ENCODE peak calls at places on chromosomes 13 and 19, in eight cellular contexts. K, Y, J, Q, N, U, T and E are unnamed samples.
A peak's percentile ranks its signal among the peaks of the same experiment; 100 is the strongest.

GRCh38 chr13:27024062-27024461 is 147.5 kb downstream of the USP12 start:
- DNase-seq in Q (no peak), J (no peak), N (no peak), U (no peak), Y (no peak), T (no peak), K (no peak), E (no peak)

GRCh38 chr19:17872251-17873001 is 681 bp downstream of the SLC5A5 start:
- DNase-seq in T (no peak), J (no peak), N (no peak), Y (no peak), K (no peak), Q (no peak), U (no peak), E (no peak)

GRCh38 chr13:28606466-28606865 is 52.5 kb upstream of the POMP start:
- DNase-seq in Q (peak; percentile 23), K (no peak), Y (no peak), N (no peak), J (no peak), U (no peak), T (no peak), E (no peak)

GRCh38 chr13:78185700-78186099 is 267.1 kb upstream of the EDNRB start:
- DNase-seq in T (no peak), K (no peak), N (no peak), J (no peak), Y (no peak), U (no peak), Q (no peak), E (no peak)

GRCh38 chr13:26340812-26341211 is 86.9 kb downstream of the CDK8 start:
- DNase-seq in N (no peak), T (no peak), Q (peak; percentile 27), K (no peak), Y (no peak), U (no peak), J (no peak), E (no peak)

GRCh38 chr13:48156466-48156865 is 61.6 kb upstream of the MED4 start:
- DNase-seq in Y (no peak), K (peak; percentile 77), J (peak; percentile 77), T (peak; percentile 21), U (no peak), N (no peak), Q (no peak), E (peak; percentile 27)

GRCh38 chr13:39364797-39365468 is 238.1 kb downstream of the LHFPL6 start:
- DNase-seq in Y (no peak), K (no peak), T (no peak), J (no peak), U (no peak), Q (no peak), N (no peak), E (no peak)

GRCh38 chr13:98944336-98944735 is 33.5 kb downstream of the DOCK9 start:
- DNase-seq in N (no peak), T (no peak), U (no peak), Q (no peak), J (no peak), K (no peak), Y (no peak), E (no peak)

GRCh38 chr19:50629194-50629593 is 10.5 kb downstream of the SYT3 start:
- DNase-seq in N (no peak), K (no peak), J (no peak), Y (no peak), U (no peak), T (no peak), Q (no peak), E (no peak)

GRCh38 chr19:2431318-2432055 is 4.1 kb upstream of the TIMM13 start:
- DNase-seq in Y (no peak), N (no peak), J (no peak), U (no peak), T (no peak), Q (no peak), K (no peak), E (no peak)

GRCh38 chr13:27264181-27264580 is 6.4 kb upstream of the RASL11A start:
- DNase-seq in U (no peak), Q (peak; percentile 62), N (no peak), J (no peak), Y (peak; percentile 63), K (no peak), T (no peak), E (no peak)

GRCh38 chr13:43991773-43992201 is 112.1 kb downstream of the LACC1 start:
- DNase-seq in T (peak; percentile 27), U (no peak), K (no peak), N (no peak), Q (no peak), Y (no peak), J (no peak), E (no peak)

GRCh38 chr19:49847731-49848696 is 2.9 kb upstream of the PTOV1 start:
- DNase-seq in Q (peak; percentile 85), K (no peak), U (no peak), N (no peak), Y (peak; percentile 49), T (no peak), J (no peak), E (no peak)

GRCh38 chr13:45615501-45616101 is at the start of gene ERICH6B:
- DNase-seq in Y (no peak), T (no peak), N (no peak), K (no peak), J (no peak), U (no peak), Q (peak; percentile 26), E (no peak)

GRCh38 chr19:7152568-7152967 is 83.1 kb downstream of the ZNF557 start:
- DNase-seq in Q (no peak), T (no peak), Y (no peak), N (no peak), K (no peak), J (no peak), U (no peak), E (no peak)

GRCh38 chr19:7153008-7153407 is 83.5 kb downstream of the ZNF557 start:
- DNase-seq in Y (no peak), U (no peak), Q (no peak), J (no peak), K (no peak), N (no peak), T (no peak), E (no peak)

GRCh38 chr19:7145494-7145893 is 76.0 kb downstream of the ZNF557 start:
- DNase-seq in K (no peak), Y (no peak), J (no peak), T (no peak), Q (no peak), N (no peak), U (no peak), E (no peak)

GRCh38 chr19:7149956-7150705 is 80.6 kb downstream of the ZNF557 start:
- DNase-seq in K (no peak), N (no peak), J (no peak), Y (no peak), T (no peak), Q (no peak), U (no peak), E (no peak)
- TF ChIP-seq CTCF in K (no peak), N (no peak), J (no peak), Y (no peak), T (no peak), Q (no peak), U (no peak), E (no peak)

DNA sequence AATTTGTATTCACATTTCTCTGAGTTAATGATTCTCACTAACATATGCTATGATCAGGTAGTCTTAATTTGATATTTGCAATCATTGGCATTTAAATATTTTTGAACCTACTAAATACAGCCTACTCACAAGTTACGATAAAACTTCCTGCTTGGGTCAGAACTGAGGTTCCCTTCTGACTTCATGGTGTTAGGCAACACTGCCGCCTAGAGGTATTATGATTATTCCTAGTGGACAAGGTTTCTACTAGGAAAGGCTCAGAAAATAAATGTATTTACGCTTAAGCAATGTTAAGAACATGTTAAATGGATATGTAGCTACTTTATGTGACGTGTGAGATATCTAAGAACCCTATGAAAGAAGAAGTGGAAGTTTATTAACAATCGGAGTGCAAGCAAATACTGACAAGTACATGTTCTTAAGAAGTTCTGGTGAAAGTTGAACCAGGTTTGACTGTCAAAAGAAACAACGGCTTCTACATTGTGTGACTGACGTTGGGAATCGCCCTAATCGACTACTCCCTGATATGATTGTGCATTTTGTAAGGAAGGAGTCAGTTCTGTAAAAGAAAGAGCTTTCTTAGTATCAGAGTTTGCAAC is 1395.8 kb downstream of the SLITRK5 start:
- DNase-seq in Y (no peak), J (no peak), Q (peak; percentile 45), N (peak; percentile 3), U (no peak), T (no peak), K (peak; percentile 4), E (no peak)
- TF ChIP-seq CTCF in Y (peak; percentile 50), J (peak; percentile 34), Q (peak; percentile 51), N (peak; percentile 45), U (peak; percentile 62), T (peak; percentile 37), K (peak; percentile 59), E (no peak)

GRCh38 chr19:13804830-13805683 is 9.8 kb downstream of the ZSWIM4 start:
- DNase-seq in N (peak; percentile 18), Y (no peak), J (no peak), K (no peak), Q (no peak), U (peak; percentile 57), T (no peak), E (no peak)
- TF ChIP-seq CTCF in N (no peak), Y (peak; percentile 15), J (no peak), K (peak; percentile 34), Q (peak; percentile 16), U (peak; percentile 31), T (peak; percentile 36), E (no peak)

GRCh38 chr13:97122381-97122996 is 99.6 kb upstream of the MBNL2 start:
- DNase-seq in Y (no peak), K (no peak), J (no peak), Q (peak; percentile 77), T (no peak), N (no peak), U (no peak), E (no peak)

GRCh38 chr13:97124237-97124636 is 97.9 kb upstream of the MBNL2 start:
- DNase-seq in U (no peak), Y (no peak), K (no peak), Q (no peak), J (no peak), N (no peak), T (no peak), E (no peak)

GRCh38 chr13:97125051-97125809 is 96.9 kb upstream of the MBNL2 start:
- DNase-seq in J (no peak), N (no peak), U (no peak), Q (peak; percentile 70), Y (no peak), K (no peak), T (no peak), E (no peak)

GRCh38 chr13:97127842-97128241 is 94.3 kb upstream of the MBNL2 start:
- DNase-seq in Q (no peak), J (no peak), N (no peak), K (no peak), T (no peak), U (no peak), Y (no peak), E (no peak)

GRCh38 chr13:97125810-97126738 is 96.1 kb upstream of the MBNL2 start:
- DNase-seq in U (no peak), T (no peak), K (no peak), Q (peak; percentile 49), N (peak; percentile 63), J (no peak), Y (no peak), E (no peak)
- TF ChIP-seq CTCF in U (no peak), T (no peak), K (no peak), Q (no peak), N (no peak), J (no peak), Y (no peak), E (no peak)